ENCODE peak calls at places on chromosomes 3 and 15, in six cellular contexts. One of them, this sample, is unnamed.

GRCh38 chr15:62850318-62850717 is 192.2 kb upstream of the TPM1 start:
- DNase-seq in PC-3: no peak
- DNase-seq in GM23248: no peak
- DNase-seq in neural progenitor cell: no peak
- DNase-seq in IMR-90: no peak
- DNase-seq in GM23338: no peak
- DNase-seq in this sample: no peak

GRCh38 chr3:14535616-14536015 is 4.5 kb downstream of the GRIP2 start:
- DNase-seq in PC-3: no peak
- DNase-seq in GM23248: no peak
- DNase-seq in neural progenitor cell: no peak
- DNase-seq in IMR-90: no peak
- DNase-seq in GM23338: no peak
- DNase-seq in this sample: no peak

GRCh38 chr15:49383266-49383665 is 39.8 kb upstream of the FGF7 start:
- DNase-seq in PC-3: peak; percentile 84
- DNase-seq in GM23248: peak; percentile 20
- DNase-seq in neural progenitor cell: no peak
- DNase-seq in IMR-90: peak; percentile 75
- DNase-seq in GM23338: no peak
- DNase-seq in this sample: no peak

GRCh38 chr3:53525765-53526761 is 31.7 kb downstream of the CACNA1D start:
- DNase-seq in PC-3: no peak
- DNase-seq in GM23248: no peak
- DNase-seq in neural progenitor cell: no peak
- DNase-seq in IMR-90: no peak
- DNase-seq in GM23338: no peak
- DNase-seq in this sample: no peak

GRCh38 chr15:95866698-95867440 is 463.6 kb upstream of the NR2F2 start:
- DNase-seq in PC-3: no peak
- DNase-seq in GM23248: no peak
- DNase-seq in neural progenitor cell: no peak
- DNase-seq in IMR-90: no peak
- DNase-seq in GM23338: no peak
- DNase-seq in this sample: no peak

GRCh38 chr15:45221967-45222366 is 30.1 kb upstream of the SLC28A2 start:
- DNase-seq in PC-3: peak; percentile 31
- DNase-seq in GM23248: no peak
- DNase-seq in neural progenitor cell: no peak
- DNase-seq in IMR-90: no peak
- DNase-seq in GM23338: peak; percentile 15
- DNase-seq in this sample: no peak

GRCh38 chr15:82106671-82107070 is 60.9 kb upstream of the MEX3B start:
- DNase-seq in PC-3: peak; percentile 8
- DNase-seq in GM23248: no peak
- DNase-seq in neural progenitor cell: no peak
- DNase-seq in IMR-90: no peak
- DNase-seq in GM23338: no peak
- DNase-seq in this sample: no peak

GRCh38 chr3:13548696-13549512 is at the start of gene FBLN2:
- DNase-seq in PC-3: no peak
- DNase-seq in GM23248: peak; percentile 88
- DNase-seq in neural progenitor cell: peak; percentile 90
- DNase-seq in IMR-90: no peak
- DNase-seq in GM23338: peak; percentile 82
- DNase-seq in this sample: no peak

GRCh38 chr3:138351916-138352555 is 3.7 kb downstream of the MRAS start:
- DNase-seq in PC-3: no peak
- DNase-seq in GM23248: peak; percentile 39
- DNase-seq in neural progenitor cell: no peak
- DNase-seq in IMR-90: peak; percentile 28
- DNase-seq in GM23338: no peak
- DNase-seq in this sample: no peak

GRCh38 chr3:15055019-15055557 is 10.0 kb downstream of the MRPS25 start:
- DNase-seq in PC-3: no peak
- DNase-seq in GM23248: peak; percentile 57
- DNase-seq in neural progenitor cell: no peak
- DNase-seq in IMR-90: peak; percentile 59
- DNase-seq in GM23338: no peak
- DNase-seq in this sample: no peak

GRCh38 chr3:160566499-160566898 is 1.1 kb upstream of the KPNA4 start:
- DNase-seq in PC-3: peak; percentile 4
- DNase-seq in GM23248: no peak
- DNase-seq in neural progenitor cell: no peak
- DNase-seq in IMR-90: no peak
- DNase-seq in GM23338: no peak
- DNase-seq in this sample: no peak

GRCh38 chr3:61955483-61955882 is 394.1 kb downstream of the PTPRG start:
- DNase-seq in PC-3: no peak
- DNase-seq in GM23248: no peak
- DNase-seq in neural progenitor cell: no peak
- DNase-seq in IMR-90: no peak
- DNase-seq in GM23338: no peak
- DNase-seq in this sample: no peak

GRCh38 chr3:12227833-12228232 is 61.0 kb upstream of the PPARG start:
- DNase-seq in PC-3: peak; percentile 71
- DNase-seq in GM23248: peak; percentile 89
- DNase-seq in neural progenitor cell: no peak
- DNase-seq in IMR-90: peak; percentile 80
- DNase-seq in GM23338: no peak
- DNase-seq in this sample: no peak

GRCh38 chr15:89900849-89901248 is 7.1 kb upstream of the AP3S2 start:
- DNase-seq in PC-3: no peak
- DNase-seq in GM23248: no peak
- DNase-seq in neural progenitor cell: no peak
- DNase-seq in IMR-90: no peak
- DNase-seq in GM23338: no peak
- DNase-seq in this sample: no peak

GRCh38 chr15:69548771-69549170 is 96.2 kb downstream of the RPLP1 start:
- DNase-seq in PC-3: no peak
- DNase-seq in GM23248: peak; percentile 31
- DNase-seq in neural progenitor cell: no peak
- DNase-seq in IMR-90: no peak
- DNase-seq in GM23338: no peak
- DNase-seq in this sample: no peak

DNA sequence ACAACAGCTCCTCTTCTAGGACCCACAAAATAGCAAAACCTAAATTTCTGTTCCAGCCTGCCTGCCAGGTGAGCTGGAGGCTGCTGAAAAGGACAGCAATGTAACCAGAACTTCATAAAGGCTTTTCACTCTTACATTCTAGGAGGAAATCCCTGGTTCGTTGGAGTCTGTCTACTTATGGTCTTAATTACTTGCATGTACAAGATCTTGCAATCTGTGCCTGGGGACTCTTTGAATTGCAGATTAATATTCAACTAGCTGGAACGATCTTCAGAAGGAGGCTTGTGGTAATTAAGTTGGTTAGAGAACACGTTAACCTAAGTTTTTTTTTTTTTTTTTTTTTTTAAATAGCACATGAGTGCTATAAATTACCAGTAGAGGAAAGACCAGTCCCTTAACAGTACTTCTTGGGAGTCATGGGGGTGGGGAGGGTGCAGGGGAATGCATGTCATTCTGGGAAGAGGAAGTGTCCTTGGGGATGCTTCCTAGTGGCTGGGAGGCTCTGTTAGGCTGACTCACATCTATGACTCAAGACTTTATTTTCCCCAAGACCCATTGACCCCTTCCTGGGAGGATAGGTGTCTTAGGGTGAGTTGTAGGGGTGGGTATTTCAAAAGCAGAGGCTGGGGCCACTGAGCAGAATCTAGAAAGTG is 139.8 kb downstream of the RAB11A start:
- DNase-seq in PC-3: peak; percentile 71
- DNase-seq in GM23248: no peak
- DNase-seq in neural progenitor cell: no peak
- DNase-seq in IMR-90: no peak
- DNase-seq in GM23338: no peak
- DNase-seq in this sample: no peak
- H2AFZ ChIP-seq in PC-3: no peak overlapping the region
- H2AFZ ChIP-seq in GM23248: no peak overlapping the region
- H2AFZ ChIP-seq in neural progenitor cell: no peak overlapping the region
- H2AFZ ChIP-seq in IMR-90: no peak overlapping the region
- H2AFZ ChIP-seq in GM23338: no peak overlapping the region
- H2AFZ ChIP-seq in this sample: no peak overlapping the region

DNA sequence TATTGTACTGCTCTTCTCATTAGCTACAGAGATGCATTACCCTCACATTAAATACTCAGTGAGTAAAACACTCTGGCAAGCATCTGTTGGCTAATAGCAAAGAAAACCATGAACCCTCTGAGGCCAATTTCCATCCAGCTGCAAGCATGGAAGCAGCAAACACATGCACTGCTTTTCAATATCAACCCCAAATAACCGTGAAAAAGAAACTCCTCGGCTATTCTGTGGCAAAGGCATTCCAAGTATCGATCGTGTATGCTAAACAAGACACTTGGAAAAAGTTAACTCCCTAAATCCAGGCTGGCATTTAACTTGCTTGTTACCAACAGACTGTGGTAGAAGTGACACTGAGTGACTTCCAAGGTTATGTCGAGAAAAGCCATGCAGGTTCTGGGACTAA is 67.0 kb downstream of the PEAK1 start:
- DNase-seq in PC-3: no peak
- DNase-seq in GM23248: peak; percentile 8
- DNase-seq in neural progenitor cell: no peak
- DNase-seq in IMR-90: peak; percentile 14
- DNase-seq in GM23338: no peak
- DNase-seq in this sample: no peak
- H2AFZ ChIP-seq in PC-3: no peak overlapping the region
- H2AFZ ChIP-seq in GM23248: no peak overlapping the region
- H2AFZ ChIP-seq in neural progenitor cell: no peak overlapping the region
- H2AFZ ChIP-seq in IMR-90: no peak overlapping the region
- H2AFZ ChIP-seq in GM23338: no peak overlapping the region
- H2AFZ ChIP-seq in this sample: no peak overlapping the region

DNA sequence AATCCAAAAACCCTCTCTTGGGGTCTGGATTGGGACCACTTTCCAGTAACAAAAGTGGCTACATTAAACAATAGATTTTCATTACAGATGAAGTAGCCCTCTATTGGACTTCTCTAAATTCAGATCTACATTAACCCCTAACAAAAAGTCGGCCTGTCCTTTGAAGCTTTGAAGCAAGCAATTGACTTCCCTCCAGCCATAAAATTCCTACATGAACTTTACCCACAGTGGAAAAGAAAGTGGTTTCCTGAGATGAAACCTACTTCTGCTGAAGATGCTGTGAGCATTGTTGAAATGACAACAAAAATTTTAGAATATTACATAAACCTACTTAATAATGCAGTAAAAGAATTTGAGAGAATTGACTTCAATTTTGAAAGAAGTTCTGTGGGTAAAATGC is 967.2 kb upstream of the ROBO1 start:
- DNase-seq in PC-3: no peak
- DNase-seq in GM23248: no peak
- DNase-seq in neural progenitor cell: no peak
- DNase-seq in IMR-90: no peak
- DNase-seq in GM23338: no peak
- DNase-seq in this sample: no peak
- H2AFZ ChIP-seq in PC-3: no peak overlapping the region
- H2AFZ ChIP-seq in GM23248: no peak overlapping the region
- H2AFZ ChIP-seq in neural progenitor cell: no peak overlapping the region
- H2AFZ ChIP-seq in IMR-90: no peak overlapping the region
- H2AFZ ChIP-seq in GM23338: no peak overlapping the region
- H2AFZ ChIP-seq in this sample: no peak overlapping the region

DNA sequence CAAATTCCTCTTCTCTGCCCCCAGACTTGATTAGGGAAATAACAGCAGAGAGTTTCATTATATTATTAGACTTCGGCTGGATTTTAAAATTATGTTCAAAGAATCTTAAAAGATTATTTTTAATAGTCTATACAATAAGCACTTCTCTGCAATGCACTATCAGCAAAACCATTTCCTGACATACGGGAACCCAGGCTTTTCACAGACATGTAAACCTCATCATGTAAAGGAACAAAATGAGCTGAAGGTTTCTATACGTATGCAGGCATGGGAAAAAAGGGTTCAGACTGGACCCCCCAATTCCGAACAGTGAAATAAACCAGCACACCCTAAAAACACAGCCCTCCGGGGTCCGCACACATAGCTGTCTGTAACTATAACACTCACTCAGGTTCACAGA is 77.5 kb upstream of the LMOD3 start:
- DNase-seq in PC-3: no peak
- DNase-seq in GM23248: no peak
- DNase-seq in neural progenitor cell: no peak
- DNase-seq in IMR-90: no peak
- DNase-seq in GM23338: no peak
- DNase-seq in this sample: no peak
- H2AFZ ChIP-seq in PC-3: peak overlapping the region; percentile 74
- H2AFZ ChIP-seq in GM23248: no peak overlapping the region
- H2AFZ ChIP-seq in neural progenitor cell: no peak overlapping the region
- H2AFZ ChIP-seq in IMR-90: no peak overlapping the region
- H2AFZ ChIP-seq in GM23338: no peak overlapping the region
- H2AFZ ChIP-seq in this sample: no peak overlapping the region

DNA sequence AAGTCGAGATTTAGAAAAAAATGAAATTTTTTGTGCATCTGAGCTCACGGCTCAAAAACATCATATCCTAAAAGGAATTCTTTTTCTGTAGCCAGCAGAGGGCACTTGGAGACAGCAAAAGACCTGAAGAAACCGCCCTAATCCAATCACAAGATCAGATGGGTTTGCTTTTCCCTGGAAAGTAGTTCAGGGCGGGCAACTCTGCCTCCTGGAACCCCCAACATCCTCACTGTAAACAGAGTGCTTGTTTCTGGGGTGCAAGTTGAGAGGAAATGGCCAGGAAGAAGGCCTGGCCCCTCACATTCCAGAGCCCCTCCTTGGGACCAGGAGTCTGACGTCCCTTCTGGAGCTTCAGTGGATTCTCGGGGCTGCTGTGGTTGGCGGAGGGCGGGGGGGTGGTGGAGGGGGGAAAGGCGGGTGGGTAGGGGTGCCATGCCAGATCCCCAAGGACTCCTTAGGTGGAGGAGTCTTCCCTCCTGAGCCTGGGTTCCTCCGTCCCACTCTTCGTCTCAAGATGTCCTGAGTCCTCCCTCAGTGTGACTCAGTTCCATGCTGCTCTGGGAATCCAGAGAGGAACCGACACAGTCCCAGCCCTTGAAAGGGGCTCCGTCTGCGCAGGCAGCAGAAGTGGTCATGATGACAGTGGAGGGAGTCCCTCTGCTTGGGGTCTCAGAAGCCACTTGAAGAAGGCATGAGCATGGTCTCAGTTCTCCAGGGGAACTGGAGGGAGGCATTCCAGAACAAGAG is 35.9 kb downstream of the CCK start:
- DNase-seq in PC-3: peak; percentile 75
- DNase-seq in GM23248: peak; percentile 82
- DNase-seq in neural progenitor cell: peak; percentile 78
- DNase-seq in IMR-90: peak; percentile 58
- DNase-seq in GM23338: peak; percentile 86
- DNase-seq in this sample: no peak
- H2AFZ ChIP-seq in PC-3: peak overlapping the region; percentile 72
- H2AFZ ChIP-seq in GM23248: peak overlapping the region; percentile 81
- H2AFZ ChIP-seq in neural progenitor cell: peak overlapping the region; percentile 98
- H2AFZ ChIP-seq in IMR-90: peak overlapping the region; percentile 81
- H2AFZ ChIP-seq in GM23338: peak overlapping the region; percentile 80
- H2AFZ ChIP-seq in this sample: no peak overlapping the region

GRCh38 chr3:190032924-190033323 is 87.8 kb downstream of the P3H2 start:
- DNase-seq in PC-3: no peak
- DNase-seq in GM23248: no peak
- DNase-seq in neural progenitor cell: peak; percentile 66
- DNase-seq in IMR-90: no peak
- DNase-seq in GM23338: peak; percentile 82
- DNase-seq in this sample: no peak
- H2AFZ ChIP-seq in PC-3: no peak overlapping the region
- H2AFZ ChIP-seq in GM23248: no peak overlapping the region
- H2AFZ ChIP-seq in neural progenitor cell: no peak overlapping the region
- H2AFZ ChIP-seq in IMR-90: no peak overlapping the region
- H2AFZ ChIP-seq in GM23338: no peak overlapping the region
- H2AFZ ChIP-seq in this sample: no peak overlapping the region